ENCODE peak calls at places on chromosomes 16 and 17, in five cellular contexts. One of them, this sample, is unnamed.
A peak's percentile ranks its signal among the peaks of the same experiment; 100 is the strongest.

GRCh38 chr17:10875411-10875810 is 37.5 kb upstream of the PIRT start:
- DNase-seq in stimulated activated CD4-positive, alpha-beta T cell treated with anti-CD3 and anti-CD28 coated beads, TNF-alpha, amount 100 ng/mL, for 4 hours: no peak
- DNase-seq in iPS-NIHi11: peak; percentile 71
- DNase-seq in GM20000: peak; percentile 13
- DNase-seq in GM18507: no peak
- DNase-seq in this sample: no peak

GRCh38 chr17:36761203-36761945 is 160.0 kb downstream of the MRM1 start:
- DNase-seq in GM20000: no peak
- DNase-seq in GM18507: no peak
- DNase-seq in stimulated activated CD4-positive, alpha-beta T cell treated with anti-CD3 and anti-CD28 coated beads, TNF-alpha, amount 100 ng/mL, for 4 hours: no peak
- DNase-seq in iPS-NIHi11: peak; percentile 43
- DNase-seq in this sample: no peak

GRCh38 chr17:42436401-42436800 is 13.3 kb upstream of the CAVIN1 start:
- DNase-seq in GM20000: no peak
- DNase-seq in stimulated activated CD4-positive, alpha-beta T cell treated with anti-CD3 and anti-CD28 coated beads, TNF-alpha, amount 100 ng/mL, for 4 hours: no peak
- DNase-seq in GM18507: no peak
- DNase-seq in iPS-NIHi11: no peak
- DNase-seq in this sample: no peak

GRCh38 chr17:55159251-55159650 is 105.5 kb upstream of the HLF start:
- DNase-seq in iPS-NIHi11: no peak
- DNase-seq in GM20000: no peak
- DNase-seq in GM18507: no peak
- DNase-seq in stimulated activated CD4-positive, alpha-beta T cell treated with anti-CD3 and anti-CD28 coated beads, TNF-alpha, amount 100 ng/mL, for 4 hours: no peak
- DNase-seq in this sample: no peak

GRCh38 chr16:59192551-59193199 is 458.6 kb upstream of the GOT2 start:
- DNase-seq in GM18507: no peak
- DNase-seq in iPS-NIHi11: peak; percentile 43
- DNase-seq in GM20000: peak; percentile 10
- DNase-seq in stimulated activated CD4-positive, alpha-beta T cell treated with anti-CD3 and anti-CD28 coated beads, TNF-alpha, amount 100 ng/mL, for 4 hours: no peak
- DNase-seq in this sample: no peak

GRCh38 chr16:74034862-74035261 is 261.8 kb upstream of the PSMD7 start:
- DNase-seq in GM18507: no peak
- DNase-seq in iPS-NIHi11: peak; percentile 27
- DNase-seq in GM20000: no peak
- DNase-seq in stimulated activated CD4-positive, alpha-beta T cell treated with anti-CD3 and anti-CD28 coated beads, TNF-alpha, amount 100 ng/mL, for 4 hours: no peak
- DNase-seq in this sample: no peak

GRCh38 chr17:7987112-7987893 is 15.1 kb upstream of the GUCY2D start:
- DNase-seq in GM20000: no peak
- DNase-seq in stimulated activated CD4-positive, alpha-beta T cell treated with anti-CD3 and anti-CD28 coated beads, TNF-alpha, amount 100 ng/mL, for 4 hours: no peak
- DNase-seq in iPS-NIHi11: no peak
- DNase-seq in GM18507: no peak
- DNase-seq in this sample: no peak

GRCh38 chr16:81752225-81752875 is 26.7 kb upstream of the PLCG2 start:
- DNase-seq in GM18507: no peak
- DNase-seq in GM20000: peak; percentile 81
- DNase-seq in iPS-NIHi11: no peak
- DNase-seq in stimulated activated CD4-positive, alpha-beta T cell treated with anti-CD3 and anti-CD28 coated beads, TNF-alpha, amount 100 ng/mL, for 4 hours: no peak
- DNase-seq in this sample: no peak

GRCh38 chr17:17603178-17603894 is 11.8 kb upstream of the PEMT start:
- DNase-seq in stimulated activated CD4-positive, alpha-beta T cell treated with anti-CD3 and anti-CD28 coated beads, TNF-alpha, amount 100 ng/mL, for 4 hours: no peak
- DNase-seq in GM18507: no peak
- DNase-seq in GM20000: no peak
- DNase-seq in iPS-NIHi11: no peak
- DNase-seq in this sample: no peak

GRCh38 chr17:835263-835662 is 53.1 kb downstream of the MRM3 start:
- DNase-seq in stimulated activated CD4-positive, alpha-beta T cell treated with anti-CD3 and anti-CD28 coated beads, TNF-alpha, amount 100 ng/mL, for 4 hours: no peak
- DNase-seq in iPS-NIHi11: peak; percentile 69
- DNase-seq in GM20000: no peak
- DNase-seq in GM18507: no peak
- DNase-seq in this sample: no peak

GRCh38 chr16:81740163-81740562 is 38.9 kb upstream of the PLCG2 start:
- DNase-seq in GM20000: peak; percentile 76
- DNase-seq in GM18507: no peak
- DNase-seq in stimulated activated CD4-positive, alpha-beta T cell treated with anti-CD3 and anti-CD28 coated beads, TNF-alpha, amount 100 ng/mL, for 4 hours: no peak
- DNase-seq in iPS-NIHi11: peak; percentile 37
- DNase-seq in this sample: no peak

GRCh38 chr17:39001703-39002637 is 34.8 kb upstream of the FBXO47 start:
- DNase-seq in GM20000: no peak
- DNase-seq in stimulated activated CD4-positive, alpha-beta T cell treated with anti-CD3 and anti-CD28 coated beads, TNF-alpha, amount 100 ng/mL, for 4 hours: no peak
- DNase-seq in GM18507: no peak
- DNase-seq in iPS-NIHi11: peak; percentile 41
- DNase-seq in this sample: peak; percentile 95

GRCh38 chr16:83972256-83973008 is 4.4 kb downstream of the NECAB2 start:
- DNase-seq in GM18507: no peak
- DNase-seq in iPS-NIHi11: no peak
- DNase-seq in GM20000: no peak
- DNase-seq in stimulated activated CD4-positive, alpha-beta T cell treated with anti-CD3 and anti-CD28 coated beads, TNF-alpha, amount 100 ng/mL, for 4 hours: no peak
- DNase-seq in this sample: peak; percentile 37

GRCh38 chr17:1965556-1966273 is 59.4 kb downstream of the RTN4RL1 start:
- DNase-seq in GM20000: no peak
- DNase-seq in GM18507: no peak
- DNase-seq in iPS-NIHi11: no peak
- DNase-seq in stimulated activated CD4-positive, alpha-beta T cell treated with anti-CD3 and anti-CD28 coated beads, TNF-alpha, amount 100 ng/mL, for 4 hours: no peak
- DNase-seq in this sample: no peak

GRCh38 chr17:6496116-6496481 is 51.8 kb downstream of the PIMREG start:
- DNase-seq in iPS-NIHi11: peak; percentile 82
- DNase-seq in GM18507: no peak
- DNase-seq in stimulated activated CD4-positive, alpha-beta T cell treated with anti-CD3 and anti-CD28 coated beads, TNF-alpha, amount 100 ng/mL, for 4 hours: no peak
- DNase-seq in GM20000: peak; percentile 39
- DNase-seq in this sample: peak; percentile 18

GRCh38 chr16:84917492-84917891 is 93.8 kb downstream of the ZDHHC7 start:
- DNase-seq in GM20000: no peak
- DNase-seq in stimulated activated CD4-positive, alpha-beta T cell treated with anti-CD3 and anti-CD28 coated beads, TNF-alpha, amount 100 ng/mL, for 4 hours: no peak
- DNase-seq in iPS-NIHi11: no peak
- DNase-seq in GM18507: no peak
- DNase-seq in this sample: no peak

GRCh38 chr17:67239597-67239996 is 5.4 kb downstream of the HELZ start:
- DNase-seq in GM18507: no peak
- DNase-seq in GM20000: no peak
- DNase-seq in iPS-NIHi11: no peak
- DNase-seq in stimulated activated CD4-positive, alpha-beta T cell treated with anti-CD3 and anti-CD28 coated beads, TNF-alpha, amount 100 ng/mL, for 4 hours: no peak
- DNase-seq in this sample: no peak

GRCh38 chr16:87240211-87241134 is 76.7 kb downstream of the C16orf95 start:
- DNase-seq in GM20000: no peak
- DNase-seq in GM18507: no peak
- DNase-seq in iPS-NIHi11: no peak
- DNase-seq in stimulated activated CD4-positive, alpha-beta T cell treated with anti-CD3 and anti-CD28 coated beads, TNF-alpha, amount 100 ng/mL, for 4 hours: no peak
- DNase-seq in this sample: no peak

GRCh38 chr17:81552244-81553017 is at the start of gene FAAP100:
- DNase-seq in GM18507: peak; percentile 94
- DNase-seq in stimulated activated CD4-positive, alpha-beta T cell treated with anti-CD3 and anti-CD28 coated beads, TNF-alpha, amount 100 ng/mL, for 4 hours: peak; percentile 75
- DNase-seq in iPS-NIHi11: peak; percentile 99
- DNase-seq in GM20000: peak; percentile 98
- DNase-seq in this sample: peak; percentile 84

GRCh38 chr17:82917656-82918345 is 78.0 kb upstream of the ZNF750 start:
- DNase-seq in GM20000: no peak
- DNase-seq in stimulated activated CD4-positive, alpha-beta T cell treated with anti-CD3 and anti-CD28 coated beads, TNF-alpha, amount 100 ng/mL, for 4 hours: no peak
- DNase-seq in iPS-NIHi11: peak; percentile 86
- DNase-seq in GM18507: no peak
- DNase-seq in this sample: no peak

GRCh38 chr17:28747046-28747691 is 3.4 kb downstream of the TRAF4 start:
- DNase-seq in GM18507: no peak
- DNase-seq in stimulated activated CD4-positive, alpha-beta T cell treated with anti-CD3 and anti-CD28 coated beads, TNF-alpha, amount 100 ng/mL, for 4 hours: no peak
- DNase-seq in GM20000: no peak
- DNase-seq in iPS-NIHi11: no peak
- DNase-seq in this sample: no peak

GRCh38 chr16:72270531-72270930 is 98.6 kb upstream of the PMFBP1 start:
- DNase-seq in GM18507: no peak
- DNase-seq in stimulated activated CD4-positive, alpha-beta T cell treated with anti-CD3 and anti-CD28 coated beads, TNF-alpha, amount 100 ng/mL, for 4 hours: no peak
- DNase-seq in iPS-NIHi11: no peak
- DNase-seq in GM20000: no peak
- DNase-seq in this sample: no peak

GRCh38 chr17:74986206-74986576 is 1.2 kb upstream of the CDR2L start:
- DNase-seq in GM20000: no peak
- DNase-seq in iPS-NIHi11: no peak
- DNase-seq in stimulated activated CD4-positive, alpha-beta T cell treated with anti-CD3 and anti-CD28 coated beads, TNF-alpha, amount 100 ng/mL, for 4 hours: no peak
- DNase-seq in GM18507: no peak
- DNase-seq in this sample: no peak

GRCh38 chr17:75273968-75274708 is 3.1 kb upstream of the MIF4GD start:
- DNase-seq in stimulated activated CD4-positive, alpha-beta T cell treated with anti-CD3 and anti-CD28 coated beads, TNF-alpha, amount 100 ng/mL, for 4 hours: no peak
- DNase-seq in GM18507: no peak
- DNase-seq in GM20000: no peak
- DNase-seq in iPS-NIHi11: peak; percentile 3
- DNase-seq in this sample: no peak

GRCh38 chr17:63506627-63507026 is 16.5 kb upstream of the KCNH6 start:
- DNase-seq in GM18507: no peak
- DNase-seq in stimulated activated CD4-positive, alpha-beta T cell treated with anti-CD3 and anti-CD28 coated beads, TNF-alpha, amount 100 ng/mL, for 4 hours: no peak
- DNase-seq in iPS-NIHi11: no peak
- DNase-seq in GM20000: no peak
- DNase-seq in this sample: no peak

This sample was measured in suprapubic skin.